ENCODE peak calls at places on chromosomes 11 and 22, in eight cellular contexts. One of them, this sample, is unnamed.

GRCh38 chr11:9367551-9367950 is 16.9 kb upstream of the IPO7 start:
- DNase-seq in Calu3: no peak
- DNase-seq in progenitor cell of endocrine pancreas: no peak
- DNase-seq in A549: no peak
- DNase-seq in mammary epithelial cell: no peak
- DNase-seq in foreskin fibroblast: no peak
- DNase-seq in A673: no peak
- DNase-seq in breast epithelium: no peak
- DNase-seq in this sample: no peak

GRCh38 chr22:19446603-19447387 is 716 bp downstream of the C22orf39 start:
- DNase-seq in foreskin fibroblast: no peak
- DNase-seq in mammary epithelial cell: no peak
- DNase-seq in A673: no peak
- DNase-seq in A549: no peak
- DNase-seq in Calu3: no peak
- DNase-seq in progenitor cell of endocrine pancreas: no peak
- DNase-seq in breast epithelium: no peak
- DNase-seq in this sample: no peak

GRCh38 chr11:66087148-66087908 is 17.3 kb downstream of the PACS1 start:
- DNase-seq in mammary epithelial cell: no peak
- DNase-seq in A673: no peak
- DNase-seq in foreskin fibroblast: no peak
- DNase-seq in Calu3: no peak
- DNase-seq in A549: no peak
- DNase-seq in progenitor cell of endocrine pancreas: no peak
- DNase-seq in breast epithelium: no peak
- DNase-seq in this sample: no peak

GRCh38 chr22:30362632-30363281 is 6.0 kb downstream of the CCDC157 start:
- DNase-seq in A673: no peak
- DNase-seq in Calu3: no peak
- DNase-seq in A549: no peak
- DNase-seq in progenitor cell of endocrine pancreas: no peak
- DNase-seq in foreskin fibroblast: peak
- DNase-seq in breast epithelium: no peak
- DNase-seq in mammary epithelial cell: no peak
- DNase-seq in this sample: no peak

GRCh38 chr11:134668076-134668475 is 256.0 kb upstream of the B3GAT1 start:
- DNase-seq in foreskin fibroblast: no peak
- DNase-seq in progenitor cell of endocrine pancreas: no peak
- DNase-seq in Calu3: no peak
- DNase-seq in A673: no peak
- DNase-seq in breast epithelium: no peak
- DNase-seq in mammary epithelial cell: no peak
- DNase-seq in A549: no peak
- DNase-seq in this sample: no peak

GRCh38 chr22:16975155-16975885 is 32.7 kb downstream of the GAB4 start:
- DNase-seq in A549: no peak
- DNase-seq in breast epithelium: no peak
- DNase-seq in foreskin fibroblast: no peak
- DNase-seq in progenitor cell of endocrine pancreas: no peak
- DNase-seq in A673: no peak
- DNase-seq in mammary epithelial cell: no peak
- DNase-seq in Calu3: no peak
- DNase-seq in this sample: no peak

GRCh38 chr22:28955817-28956216 is 72.4 kb downstream of the ZNRF3 start:
- DNase-seq in Calu3: no peak
- DNase-seq in foreskin fibroblast: no peak
- DNase-seq in A673: no peak
- DNase-seq in mammary epithelial cell: no peak
- DNase-seq in breast epithelium: no peak
- DNase-seq in progenitor cell of endocrine pancreas: no peak
- DNase-seq in A549: no peak
- DNase-seq in this sample: no peak

GRCh38 chr11:58395581-58395980 is 11.1 kb downstream of the OR5B3 start:
- DNase-seq in foreskin fibroblast: no peak
- DNase-seq in breast epithelium: no peak
- DNase-seq in A549: no peak
- DNase-seq in progenitor cell of endocrine pancreas: no peak
- DNase-seq in A673: no peak
- DNase-seq in mammary epithelial cell: peak
- DNase-seq in Calu3: no peak
- DNase-seq in this sample: no peak

GRCh38 chr11:46378811-46379482 is 2.5 kb upstream of the MDK start:
- DNase-seq in progenitor cell of endocrine pancreas: no peak
- DNase-seq in Calu3: no peak
- DNase-seq in foreskin fibroblast: no peak
- DNase-seq in A549: no peak
- DNase-seq in breast epithelium: no peak
- DNase-seq in mammary epithelial cell: no peak
- DNase-seq in A673: no peak
- DNase-seq in this sample: no peak

GRCh38 chr11:2127357-2127971 is 11.7 kb downstream of the IGF2 start:
- DNase-seq in A549: no peak
- DNase-seq in mammary epithelial cell: no peak
- DNase-seq in Calu3: no peak
- DNase-seq in breast epithelium: no peak
- DNase-seq in progenitor cell of endocrine pancreas: peak
- DNase-seq in A673: no peak
- DNase-seq in foreskin fibroblast: no peak
- DNase-seq in this sample: no peak

GRCh38 chr22:19992921-19993355 is 23.7 kb downstream of the ARVCF start:
- DNase-seq in A549: no peak
- DNase-seq in Calu3: no peak
- DNase-seq in progenitor cell of endocrine pancreas: no peak
- DNase-seq in mammary epithelial cell: no peak
- DNase-seq in breast epithelium: no peak
- DNase-seq in A673: no peak
- DNase-seq in foreskin fibroblast: no peak
- DNase-seq in this sample: no peak

GRCh38 chr22:29633514-29634312 is 30.3 kb downstream of the NF2 start:
- DNase-seq in foreskin fibroblast: no peak
- DNase-seq in mammary epithelial cell: no peak
- DNase-seq in breast epithelium: no peak
- DNase-seq in Calu3: no peak
- DNase-seq in progenitor cell of endocrine pancreas: no peak
- DNase-seq in A673: no peak
- DNase-seq in A549: no peak
- DNase-seq in this sample: no peak

GRCh38 chr11:34758262-34758661 is 137.4 kb downstream of the EHF start:
- DNase-seq in Calu3: no peak
- DNase-seq in mammary epithelial cell: no peak
- DNase-seq in breast epithelium: no peak
- DNase-seq in A549: no peak
- DNase-seq in A673: no peak
- DNase-seq in foreskin fibroblast: peak
- DNase-seq in progenitor cell of endocrine pancreas: no peak
- DNase-seq in this sample: no peak

GRCh38 chr11:66032962-66033735 is 6.9 kb upstream of the CATSPER1 start:
- DNase-seq in progenitor cell of endocrine pancreas: no peak
- DNase-seq in mammary epithelial cell: no peak
- DNase-seq in foreskin fibroblast: no peak
- DNase-seq in A673: no peak
- DNase-seq in breast epithelium: no peak
- DNase-seq in A549: peak
- DNase-seq in Calu3: no peak
- DNase-seq in this sample: no peak

GRCh38 chr11:2266586-2267305 is 3.6 kb downstream of the ASCL2 start:
- DNase-seq in A549: no peak
- DNase-seq in breast epithelium: peak
- DNase-seq in progenitor cell of endocrine pancreas: no peak
- DNase-seq in foreskin fibroblast: no peak
- DNase-seq in A673: no peak
- DNase-seq in Calu3: no peak
- DNase-seq in mammary epithelial cell: no peak
- DNase-seq in this sample: no peak

DNA sequence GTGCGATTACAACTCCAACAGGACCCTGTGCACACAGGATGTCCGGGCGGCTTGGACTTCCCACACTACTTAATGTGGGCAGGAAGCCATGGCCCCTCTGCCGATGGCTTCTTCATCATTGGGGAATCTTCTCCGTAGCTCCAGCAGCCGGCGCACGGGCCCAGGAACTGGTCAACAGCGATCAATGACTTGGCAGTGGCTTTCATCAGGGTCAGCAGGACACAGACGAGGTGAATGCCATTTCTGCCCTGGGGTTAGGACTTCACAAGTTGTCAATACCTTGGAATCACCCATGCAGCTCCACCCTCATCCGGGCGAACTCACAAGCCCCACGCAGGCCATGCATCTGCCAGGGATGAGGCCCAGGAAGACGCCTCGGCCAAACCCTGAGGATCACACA is 645.7 kb downstream of the BRD1 start:
- DNase-seq in A673: no peak
- DNase-seq in A549: no peak
- DNase-seq in breast epithelium: no peak
- DNase-seq in Calu3: no peak
- DNase-seq in progenitor cell of endocrine pancreas: no peak
- DNase-seq in foreskin fibroblast: no peak
- DNase-seq in mammary epithelial cell: no peak
- DNase-seq in this sample: no peak
- TF ChIP-seq CTCF in A673: no peak
- TF ChIP-seq CTCF in A549: no peak
- TF ChIP-seq CTCF in breast epithelium: no peak
- TF ChIP-seq CTCF in Calu3: no peak
- TF ChIP-seq CTCF in progenitor cell of endocrine pancreas: no peak
- TF ChIP-seq CTCF in foreskin fibroblast: no peak
- TF ChIP-seq CTCF in mammary epithelial cell: no peak
- TF ChIP-seq CTCF in this sample: no peak

DNA sequence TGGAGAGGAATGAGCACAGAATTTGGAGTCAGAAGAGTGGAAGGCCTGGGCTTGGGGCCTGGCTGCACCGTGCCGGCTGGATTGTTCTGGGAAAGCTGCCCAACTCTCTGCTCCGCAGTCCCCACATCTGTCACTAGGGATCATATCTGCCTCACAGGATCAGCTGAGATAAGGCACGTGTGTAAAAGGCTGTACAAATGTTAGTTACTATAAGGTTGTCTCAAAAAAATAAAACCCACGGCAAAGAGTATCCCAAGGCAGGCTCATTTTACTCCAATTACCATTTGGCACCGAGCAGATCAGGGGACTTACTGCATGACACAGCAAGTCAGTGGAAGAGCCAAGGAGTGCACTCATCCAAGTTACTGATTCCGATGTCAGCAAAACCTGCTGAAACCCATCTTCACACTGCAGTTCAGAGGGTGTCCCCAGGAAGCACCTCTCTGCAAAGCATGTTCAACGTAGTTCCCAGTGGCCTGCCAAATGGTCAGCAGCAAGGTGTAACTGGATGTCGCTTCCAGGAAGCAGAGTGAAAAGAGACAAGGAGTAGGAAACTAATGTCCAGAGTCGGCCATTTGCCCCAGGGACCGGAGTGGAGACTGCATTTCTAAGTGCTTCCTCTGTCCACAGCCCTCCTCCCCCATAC is 18.1 kb upstream of the MRTFA start:
- DNase-seq in A549: peak
- DNase-seq in Calu3: peak
- DNase-seq in mammary epithelial cell: peak
- DNase-seq in breast epithelium: no peak
- DNase-seq in A673: peak
- DNase-seq in foreskin fibroblast: peak
- DNase-seq in progenitor cell of endocrine pancreas: no peak
- DNase-seq in this sample: peak
- TF ChIP-seq CTCF in A549: no peak
- TF ChIP-seq CTCF in Calu3: no peak
- TF ChIP-seq CTCF in mammary epithelial cell: peak
- TF ChIP-seq CTCF in breast epithelium: no peak
- TF ChIP-seq CTCF in A673: peak
- TF ChIP-seq CTCF in foreskin fibroblast: peak
- TF ChIP-seq CTCF in progenitor cell of endocrine pancreas: no peak
- TF ChIP-seq CTCF in this sample: peak

GRCh38 chr11:92224394-92225205 is at the start of gene FAT3:
- DNase-seq in foreskin fibroblast: peak
- DNase-seq in mammary epithelial cell: peak
- DNase-seq in A673: peak
- DNase-seq in progenitor cell of endocrine pancreas: peak
- DNase-seq in Calu3: peak
- DNase-seq in A549: peak
- DNase-seq in breast epithelium: no peak
- DNase-seq in this sample: no peak
- TF ChIP-seq CTCF in foreskin fibroblast: no peak
- TF ChIP-seq CTCF in mammary epithelial cell: no peak
- TF ChIP-seq CTCF in A673: no peak
- TF ChIP-seq CTCF in progenitor cell of endocrine pancreas: no peak
- TF ChIP-seq CTCF in Calu3: no peak
- TF ChIP-seq CTCF in A549: no peak
- TF ChIP-seq CTCF in breast epithelium: no peak
- TF ChIP-seq CTCF in this sample: no peak

GRCh38 chr11:48052183-48053040 is 72.1 kb downstream of the PTPRJ start:
- DNase-seq in breast epithelium: peak
- DNase-seq in A549: peak
- DNase-seq in A673: no peak
- DNase-seq in mammary epithelial cell: peak
- DNase-seq in foreskin fibroblast: peak
- DNase-seq in progenitor cell of endocrine pancreas: no peak
- DNase-seq in Calu3: peak
- DNase-seq in this sample: no peak
- TF ChIP-seq CTCF in breast epithelium: no peak
- TF ChIP-seq CTCF in A549: no peak
- TF ChIP-seq CTCF in A673: no peak
- TF ChIP-seq CTCF in mammary epithelial cell: no peak
- TF ChIP-seq CTCF in foreskin fibroblast: no peak
- TF ChIP-seq CTCF in progenitor cell of endocrine pancreas: no peak
- TF ChIP-seq CTCF in Calu3: no peak
- TF ChIP-seq CTCF in this sample: no peak